ENCODE peak calls at places on chromosomes 13 and 19, in nine cellular contexts. W is NCI-H345, H is frontal cortex, S is AG20443, D is B cell, N is NCI-H460, I is iPS-NIHi11, K is lower lobe of right lung, U is endothelial cell of umbilical vein. C is an unnamed sample.

GRCh38 chr13:44309771-44310767 is 63.6 kb upstream of the SERP2 start:
- DNase-seq in I (no peak), K (no peak), U (peak; percentile 28), S (no peak), D (no peak), N (peak; percentile 96), H (no peak), W (no peak), C (peak; percentile 24)

GRCh38 chr19:56191115-56191514 is 6.5 kb downstream of the ZSCAN5B start:
- DNase-seq in S (no peak), N (no peak), K (no peak), U (no peak), I (no peak), W (no peak), D (no peak), H (no peak), C (no peak)

GRCh38 chr19:44718441-44719261 is 19.7 kb downstream of the CEACAM16 start:
- DNase-seq in S (peak; percentile 58), K (peak; percentile 74), I (peak; percentile 79), D (no peak), U (peak; percentile 98), H (peak; percentile 55), W (no peak), N (no peak), C (peak; percentile 94)

GRCh38 chr19:53576941-53577653 is 39.2 kb downstream of the ZNF331 start:
- DNase-seq in S (no peak), K (no peak), I (no peak), H (no peak), U (no peak), N (no peak), D (no peak), W (no peak), C (no peak)

GRCh38 chr13:112986946-112987345 is 17.9 kb downstream of the MCF2L start:
- DNase-seq in N (no peak), H (no peak), W (no peak), U (no peak), D (no peak), I (no peak), K (no peak), S (no peak), C (no peak)

GRCh38 chr13:77548594-77548993 is 13.1 kb downstream of the SCEL start:
- DNase-seq in N (no peak), I (no peak), S (no peak), W (no peak), H (no peak), U (no peak), K (no peak), D (no peak), C (no peak)

GRCh38 chr13:83879431-83880171 is 2.7 kb downstream of the SLITRK1 start:
- DNase-seq in I (no peak), W (no peak), K (no peak), S (peak; percentile 7), H (no peak), N (no peak), D (no peak), U (no peak), C (no peak)

GRCh38 chr13:24357756-24358155 is 48.4 kb downstream of the C1QTNF9 start:
- DNase-seq in D (no peak), U (no peak), S (no peak), W (no peak), I (no peak), K (no peak), N (no peak), H (no peak), C (no peak)